ENCODE peak calls at places on chromosomes 13 and 19, in six cellular contexts. B, N, Y, A, J and F are unnamed samples.
A peak's percentile ranks its signal among the peaks of the same experiment; 100 is the strongest.

GRCh38 chr13:99671746-99672145 is 170.5 kb downstream of the TM9SF2 start:
- DNase-seq in B (no peak), N (no peak), Y (no peak), A (no peak), J (no peak), F (no peak)

GRCh38 chr13:89380101-89380500 is 1708.9 kb downstream of the SLITRK5 start:
- DNase-seq in B (peak; percentile 89), N (no peak), Y (no peak), A (no peak), J (no peak), F (no peak)

GRCh38 chr13:43792456-43792855 is 5.7 kb upstream of the ENOX1 start:
- DNase-seq in B (no peak), N (no peak), Y (peak; percentile 12), A (no peak), J (no peak), F (no peak)

GRCh38 chr13:80783926-80784325 is 443.0 kb upstream of the SPRY2 start:
- DNase-seq in B (no peak), N (no peak), Y (no peak), A (no peak), J (no peak), F (no peak)

GRCh38 chr19:1395194-1396018 is 5.9 kb downstream of the GAMT start:
- DNase-seq in B (no peak), N (no peak), Y (no peak), A (no peak), J (peak; percentile 78), F (no peak)

GRCh38 chr19:43820098-43820860 is 6.8 kb upstream of the ZNF283 start:
- DNase-seq in B (no peak), N (peak; percentile 8), Y (peak; percentile 78), A (no peak), J (peak; percentile 51), F (peak; percentile 16)

GRCh38 chr13:72565893-72566292 is 161.5 kb downstream of the MZT1 start:
- DNase-seq in B (no peak), N (no peak), Y (peak; percentile 2), A (no peak), J (no peak), F (no peak)

GRCh38 chr13:73851104-73851503 is 283.1 kb downstream of the KLF12 start:
- DNase-seq in B (no peak), N (no peak), Y (peak; percentile 9), A (no peak), J (no peak), F (no peak)

GRCh38 chr13:40576369-40576768 is 90.1 kb downstream of the FOXO1 start:
- DNase-seq in B (no peak), N (no peak), Y (no peak), A (no peak), J (no peak), F (no peak)

GRCh38 chr19:41193420-41194156 is 569 bp downstream of the CYP2S1 start:
- DNase-seq in B (no peak), N (no peak), Y (no peak), A (no peak), J (no peak), F (no peak)

GRCh38 chr19:2491130-2491801 is 15.3 kb downstream of the GADD45B start:
- DNase-seq in B (peak; percentile 81), N (no peak), Y (peak; percentile 95), A (no peak), J (peak; percentile 82), F (no peak)

GRCh38 chr19:34173145-34173956 is 1.0 kb downstream of the LSM14A start:
- DNase-seq in B (peak; percentile 89), N (no peak), Y (peak; percentile 42), A (no peak), J (peak; percentile 54), F (peak; percentile 13)

GRCh38 chr13:110042253-110042652 is 255.9 kb upstream of the IRS2 start:
- DNase-seq in B (no peak), N (no peak), Y (peak; percentile 43), A (no peak), J (no peak), F (no peak)

GRCh38 chr13:52599037-52599852 is 43.0 kb upstream of the HNRNPA1L2 start:
- DNase-seq in B (no peak), N (no peak), Y (peak; percentile 81), A (no peak), J (no peak), F (no peak)

GRCh38 chr13:98802999-98803666 is 50.7 kb upstream of the SLC15A1 start:
- DNase-seq in B (no peak), N (no peak), Y (no peak), A (no peak), J (no peak), F (no peak)

GRCh38 chr19:39413903-39414608 is 1.6 kb downstream of the PLEKHG2 start:
- DNase-seq in B (peak; percentile 30), N (no peak), Y (peak; percentile 44), A (no peak), J (peak; percentile 67), F (no peak)

GRCh38 chr19:52464798-52465470 is 11.6 kb downstream of the ZNF578 start:
- DNase-seq in B (no peak), N (no peak), Y (peak; percentile 1), A (no peak), J (no peak), F (no peak)

GRCh38 chr13:50126378-50127016 is 111.3 kb downstream of the KCNRG start:
- DNase-seq in B (peak; percentile 58), N (peak; percentile 8), Y (peak; percentile 60), A (no peak), J (peak; percentile 56), F (no peak)

GRCh38 chr13:113835461-113836274 is 28.2 kb downstream of the GAS6 start:
- DNase-seq in B (no peak), N (no peak), Y (peak; percentile 91), A (no peak), J (peak; percentile 51), F (no peak)

GRCh38 chr13:102679449-102680132 is 15.3 kb downstream of the METTL21C start:
- DNase-seq in B (no peak), N (no peak), Y (no peak), A (no peak), J (no peak), F (no peak)

GRCh38 chr19:1933942-1934341 is 7.0 kb upstream of the CSNK1G2 start:
- DNase-seq in B (no peak), N (no peak), Y (no peak), A (no peak), J (no peak), F (no peak)

GRCh38 chr13:107450931-107451330 is 764.4 kb downstream of the LIG4 start:
- DNase-seq in B (no peak), N (no peak), Y (peak; percentile 98), A (no peak), J (no peak), F (no peak)

GRCh38 chr19:13150187-13150918 is at the start of the genes IER2 and STX10:
- DNase-seq in B (peak; percentile 87), N (peak; percentile 91), Y (peak; percentile 98), A (peak; percentile 88), J (peak; percentile 98), F (peak; percentile 95)

GRCh38 chr19:35468637-35469036 is 20.6 kb downstream of the FFAR2 start:
- DNase-seq in B (peak; percentile 38), N (peak; percentile 66), Y (peak; percentile 56), A (peak; percentile 54), J (no peak), F (peak; percentile 78)

GRCh38 chr19:4088975-4089374 is 22.3 kb upstream of the ZBTB7A start:
- DNase-seq in B (no peak), N (peak; percentile 56), Y (no peak), A (no peak), J (no peak), F (peak; percentile 63)

GRCh38 chr19:42140125-42140754 is 8.0 kb upstream of the POU2F2 start:
- DNase-seq in B (no peak), N (no peak), Y (peak; percentile 86), A (no peak), J (peak; percentile 68), F (no peak)

GRCh38 chr13:50208826-50209335 is 193.6 kb downstream of the KCNRG start:
- DNase-seq in B (no peak), N (no peak), Y (peak; percentile 78), A (no peak), J (peak; percentile 60), F (no peak)

GRCh38 chr19:31350033-31350692 is 927 bp upstream of the TSHZ3 start:
- DNase-seq in B (no peak), N (peak; percentile 13), Y (peak; percentile 69), A (no peak), J (peak; percentile 63), F (no peak)
- H3K27me3 ChIP-seq in B (peaks cover 34% of the 10 kb centered on the region), N (peaks cover 47% of the 10 kb centered on the region), Y (no peaks in the 10 kb centered on the region), A (peaks cover 82% of the 10 kb centered on the region), J (peaks cover 37% of the 10 kb centered on the region), F (peaks cover 68% of the 10 kb centered on the region)

GRCh38 chr13:59745395-59745788 is 418.3 kb downstream of the DIAPH3 start:
- DNase-seq in B (no peak), N (no peak), Y (peak; percentile 55), A (no peak), J (no peak), F (no peak)

GRCh38 chr13:59744747-59745394 is 418.9 kb downstream of the DIAPH3 start:
- DNase-seq in B (no peak), N (no peak), Y (peak; percentile 17), A (no peak), J (no peak), F (no peak)

GRCh38 chr13:59742467-59742866 is 421.3 kb downstream of the DIAPH3 start:
- DNase-seq in B (no peak), N (no peak), Y (no peak), A (no peak), J (no peak), F (no peak)

GRCh38 chr13:59746291-59746962 is 417.3 kb downstream of the DIAPH3 start:
- DNase-seq in B (no peak), N (no peak), Y (peak; percentile 87), A (no peak), J (no peak), F (no peak)

GRCh38 chr13:59743195-59743594 is 420.5 kb downstream of the DIAPH3 start:
- DNase-seq in B (no peak), N (no peak), Y (no peak), A (no peak), J (no peak), F (no peak)
- H3K27ac ChIP-seq in B (no peak overlapping the region), N (no peak overlapping the region), Y (no peak overlapping the region), A (no peak overlapping the region), J (no peak overlapping the region), F (no peak overlapping the region)

DNA sequence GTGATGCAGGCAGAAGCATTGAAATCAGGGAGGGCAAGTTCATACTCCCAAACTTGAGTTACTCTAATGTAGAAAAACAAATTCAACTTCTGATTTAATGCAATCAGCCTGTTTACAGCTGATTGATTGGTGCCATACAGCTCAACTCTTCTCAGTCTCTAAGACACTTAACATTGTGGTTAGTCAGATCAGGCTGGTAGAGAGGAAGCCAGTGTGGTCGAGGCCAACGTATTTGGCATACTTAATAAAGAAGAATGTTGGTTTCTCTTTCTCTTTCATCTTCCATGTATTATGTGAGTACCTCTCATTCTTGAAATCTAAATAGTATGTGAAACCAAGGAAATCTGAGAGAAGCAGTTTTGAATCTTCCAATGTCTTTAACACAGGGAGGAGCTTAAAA is 255.0 kb upstream of the SLITRK1 start:
- DNase-seq in B (no peak), N (peak; percentile 79), Y (no peak), A (peak; percentile 18), J (no peak), F (peak; percentile 79)
- H3K27me3 ChIP-seq in B (no peaks in the 10 kb centered on the region), N (no peaks in the 10 kb centered on the region), Y (no peaks in the 10 kb centered on the region), A (no peaks in the 10 kb centered on the region), J (no peaks in the 10 kb centered on the region), F (no peaks in the 10 kb centered on the region)

DNA sequence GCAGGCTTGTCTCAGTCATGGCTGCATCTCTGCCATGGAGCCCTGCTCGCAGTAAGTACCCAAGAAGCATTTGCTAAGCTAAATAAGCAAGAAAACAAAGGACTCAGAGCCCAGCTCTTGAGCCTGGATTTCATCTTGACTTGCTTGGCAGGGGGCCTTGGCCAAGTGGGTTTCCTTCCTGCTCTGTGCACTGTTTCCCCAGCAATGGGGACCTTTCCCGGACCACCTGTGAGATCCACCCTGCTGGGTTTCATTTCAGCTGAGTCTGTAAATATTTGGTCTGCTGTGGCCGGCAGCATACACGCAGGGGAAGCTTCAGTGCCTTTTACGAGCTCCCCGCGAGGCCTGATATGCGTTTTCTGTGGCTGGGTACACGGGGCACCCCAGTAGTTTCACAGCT is 12.4 kb upstream of the TINCR start:
- DNase-seq in B (no peak), N (no peak), Y (no peak), A (no peak), J (no peak), F (no peak)
- H3K27ac ChIP-seq in B (no peak overlapping the region), N (no peak overlapping the region), Y (no peak overlapping the region), A (no peak overlapping the region), J (no peak overlapping the region), F (no peak overlapping the region)